ENCODE peak calls at places on chromosomes 11 and 22, in eight cellular contexts. X is colonic mucosa, J is lower leg skin, Q is IMR-90, Y is thoracic aorta, U is left ventricle myocardium inferior, P is WERI-Rb-1, M is CD14-positive monocyte. C is an unnamed sample.

GRCh38 chr11:69001301-69002081 is 11.6 kb downstream of the MRGPRF start:
- DNase-seq in X (no peak), J (no peak), Q (no peak), Y (no peak), U (no peak), P (no peak), M (peak; percentile 24), C (no peak)

GRCh38 chr11:115303304-115303703 is 200.9 kb downstream of the CADM1 start:
- DNase-seq in X (no peak), J (no peak), Q (no peak), Y (no peak), U (no peak), P (no peak), M (no peak), C (no peak)

GRCh38 chr22:23068096-23068831 is 2.1 kb upstream of the GNAZ start:
- DNase-seq in X (no peak), J (no peak), Q (no peak), Y (no peak), U (no peak), P (peak; percentile 3), M (peak; percentile 35), C (no peak)

GRCh38 chr11:83127309-83127636 is 29.7 kb upstream of the PCF11 start:
- DNase-seq in X (no peak), J (peak; percentile 47), Q (no peak), Y (no peak), U (no peak), P (no peak), M (no peak), C (no peak)

GRCh38 chr11:66343176-66343575 is 1.7 kb downstream of the BRMS1 start:
- DNase-seq in X (no peak), J (no peak), Q (peak; percentile 48), Y (no peak), U (no peak), P (no peak), M (no peak), C (no peak)

GRCh38 chr22:38009000-38009806 is 24.8 kb upstream of the SOX10 start:
- DNase-seq in X (no peak), J (no peak), Q (no peak), Y (no peak), U (no peak), P (no peak), M (no peak), C (no peak)

GRCh38 chr11:24496728-24497396 is at the start of gene LUZP2:
- DNase-seq in X (peak; percentile 17), J (no peak), Q (peak; percentile 51), Y (no peak), U (no peak), P (peak; percentile 46), M (no peak), C (no peak)

GRCh38 chr11:59815754-59816153 is 5.2 kb upstream of the MRPL16 start:
- DNase-seq in X (no peak), J (no peak), Q (no peak), Y (no peak), U (no peak), P (no peak), M (no peak), C (no peak)

GRCh38 chr11:70312401-70313357 is 42.2 kb downstream of the PPFIA1 start:
- DNase-seq in X (no peak), J (no peak), Q (no peak), Y (no peak), U (no peak), P (no peak), M (no peak), C (no peak)

GRCh38 chr11:23021287-23021863 is 161.1 kb upstream of the CCDC179 start:
- DNase-seq in X (no peak), J (no peak), Q (peak; percentile 51), Y (no peak), U (no peak), P (peak; percentile 16), M (no peak), C (peak; percentile 21)

GRCh38 chr22:46281866-46282678 is 14.3 kb downstream of the TTC38 start:
- DNase-seq in X (no peak), J (no peak), Q (no peak), Y (no peak), U (no peak), P (no peak), M (no peak), C (no peak)

GRCh38 chr11:43694477-43694876 is 13.9 kb downstream of the HSD17B12 start:
- DNase-seq in X (no peak), J (no peak), Q (no peak), Y (no peak), U (no peak), P (no peak), M (no peak), C (no peak)

GRCh38 chr11:34234086-34234740 is 123.6 kb downstream of the ABTB2 start:
- DNase-seq in X (peak; percentile 86), J (no peak), Q (peak; percentile 78), Y (no peak), U (no peak), P (no peak), M (peak; percentile 83), C (peak; percentile 92)

GRCh38 chr11:65488273-65489058 is 10.4 kb upstream of the MALAT1 start:
- DNase-seq in X (peak; percentile 72), J (no peak), Q (peak; percentile 71), Y (no peak), U (no peak), P (no peak), M (no peak), C (no peak)

DNA sequence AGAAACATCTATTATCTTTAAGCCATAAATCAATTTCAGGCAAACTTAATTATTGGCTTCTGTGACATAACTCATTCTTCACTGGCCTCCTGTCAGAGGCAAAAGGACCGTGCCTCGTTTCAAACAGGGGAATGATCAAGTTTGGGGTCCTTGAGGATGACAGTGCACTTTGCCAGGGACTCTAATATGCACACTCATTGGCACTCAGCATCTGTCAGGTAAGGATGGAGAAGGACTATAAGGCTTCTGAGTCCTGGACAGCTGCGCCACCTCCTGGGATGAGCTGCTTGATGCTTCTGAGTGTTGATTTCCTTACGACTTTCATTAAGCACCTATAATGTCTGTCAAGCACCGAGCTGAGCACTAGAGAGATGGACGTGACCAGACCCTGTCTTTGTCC is 20.2 kb downstream of the BPIFC start:
- DNase-seq in X (no peak), J (no peak), Q (no peak), Y (no peak), U (no peak), P (peak; percentile 51), M (no peak), C (peak; percentile 55)
- TF ChIP-seq CTCF in X (no peak), J (no peak), Q (no peak), Y (no peak), U (peak; percentile 9), P (peak; percentile 83), M (no peak), C (peak; percentile 54)

DNA sequence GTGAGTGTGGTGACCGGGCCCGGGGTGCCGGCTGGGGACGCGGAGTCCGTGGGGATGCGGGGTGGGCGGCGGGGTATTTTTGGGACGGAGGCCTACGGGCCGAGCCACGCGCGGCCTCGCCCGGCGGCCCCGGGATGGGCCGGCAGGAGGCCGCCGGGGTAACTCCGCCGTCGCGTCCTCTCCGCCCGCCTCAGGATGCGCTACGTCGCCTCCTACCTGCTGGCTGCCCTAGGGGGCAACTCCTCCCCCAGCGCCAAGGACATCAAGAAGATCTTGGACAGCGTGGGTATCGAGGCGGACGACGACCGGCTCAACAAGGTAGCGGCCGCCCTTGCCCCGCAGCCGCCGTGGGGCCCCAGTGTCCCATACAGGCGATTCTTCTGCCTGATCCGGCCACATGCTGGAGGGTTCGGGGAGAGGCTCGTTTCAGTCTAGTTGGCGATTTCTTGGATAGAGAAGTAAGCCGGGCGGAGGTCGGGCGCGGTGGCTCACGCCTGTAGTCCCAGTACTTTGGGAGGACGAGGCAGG is 337 bp downstream of the RPLP2 start:
- DNase-seq in X (no peak), J (no peak), Q (no peak), Y (no peak), U (no peak), P (no peak), M (no peak), C (peak; percentile 46)
- TF ChIP-seq CTCF in X (no peak), J (no peak), Q (no peak), Y (peak; percentile 23), U (no peak), P (no peak), M (no peak), C (no peak)

GRCh38 chr22:40894417-40894816 is 32.5 kb upstream of the DNAJB7 start:
- DNase-seq in X (no peak), J (no peak), Q (no peak), Y (no peak), U (no peak), P (no peak), M (no peak), C (no peak)

GRCh38 chr22:40904101-40904500 is 42.2 kb upstream of the DNAJB7 start:
- DNase-seq in X (no peak), J (no peak), Q (no peak), Y (no peak), U (no peak), P (no peak), M (no peak), C (no peak)

DNA sequence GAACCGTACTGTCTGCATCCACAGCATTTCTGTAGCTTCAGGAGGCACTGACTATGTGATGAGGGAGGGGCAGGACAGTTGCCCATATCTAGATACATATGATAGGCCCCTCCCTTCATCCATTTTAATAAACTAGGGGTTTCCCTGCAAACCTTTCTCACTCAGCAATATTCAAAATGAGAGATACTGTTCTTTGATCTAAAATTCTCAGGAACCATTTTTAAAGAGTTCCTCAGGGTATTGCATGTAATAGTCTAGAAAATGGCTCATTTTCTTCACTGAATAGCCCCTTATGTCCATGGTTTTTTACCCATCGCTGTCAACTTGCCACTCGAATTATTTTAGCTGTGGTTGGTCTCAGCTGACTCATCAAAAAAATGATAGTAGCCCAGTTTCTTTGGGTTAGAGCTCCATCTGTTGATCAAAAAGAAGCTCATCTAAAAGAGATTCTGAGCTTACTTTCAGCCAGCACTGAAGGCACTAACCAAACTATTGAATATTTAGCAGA is 37.0 kb upstream of the DNAJB7 start:
- DNase-seq in X (no peak), J (no peak), Q (peak; percentile 67), Y (no peak), U (no peak), P (no peak), M (no peak), C (peak; percentile 68)
- TF ChIP-seq CTCF in X (peak; percentile 27), J (no peak), Q (peak; percentile 66), Y (no peak), U (peak; percentile 53), P (peak; percentile 53), M (peak; percentile 60), C (peak; percentile 43)

GRCh38 chr22:32646476-32646875 is 155.0 kb upstream of the TIMP3 start:
- DNase-seq in X (no peak), J (no peak), Q (no peak), Y (no peak), U (no peak), P (no peak), M (no peak), C (no peak)

GRCh38 chr22:32648486-32648885 is 153.0 kb upstream of the TIMP3 start:
- DNase-seq in X (no peak), J (no peak), Q (no peak), Y (no peak), U (no peak), P (no peak), M (no peak), C (no peak)

GRCh38 chr22:32649515-32650200 is 151.8 kb upstream of the TIMP3 start:
- DNase-seq in X (no peak), J (peak; percentile 82), Q (peak; percentile 81), Y (peak; percentile 16), U (no peak), P (no peak), M (peak; percentile 49), C (no peak)

GRCh38 chr22:32643246-32643645 is 158.3 kb upstream of the TIMP3 start:
- DNase-seq in X (no peak), J (no peak), Q (no peak), Y (no peak), U (no peak), P (no peak), M (no peak), C (no peak)

GRCh38 chr22:32644252-32645100 is 157.0 kb upstream of the TIMP3 start:
- DNase-seq in X (peak; percentile 30), J (peak; percentile 78), Q (peak; percentile 59), Y (no peak), U (peak; percentile 54), P (no peak), M (no peak), C (peak; percentile 25)
- TF ChIP-seq CTCF in X (no peak), J (no peak), Q (no peak), Y (no peak), U (no peak), P (no peak), M (no peak), C (no peak)

C was measured in GM12865.